ENCODE peak calls at places on chromosomes 12 and 14, in six cellular contexts. M, H, A, Z, G and U are unnamed samples.
A peak's percentile ranks its signal among the peaks of the same experiment; 100 is the strongest.

GRCh38 chr14:100825691-100826331 is at the start of gene MEG3:
- DNase-seq in M (peak; percentile 77), H (peak; percentile 41), A (no peak), Z (no peak), G (no peak), U (no peak)

GRCh38 chr12:118107026-118107425 is 3.2 kb upstream of the VSIG10 start:
- DNase-seq in M (no peak), H (no peak), A (no peak), Z (no peak), G (no peak), U (no peak)

GRCh38 chr14:81401420-81402122 is 1.4 kb upstream of the STON2 start:
- DNase-seq in M (no peak), H (no peak), A (no peak), Z (no peak), G (no peak), U (no peak)

GRCh38 chr14:104419865-104420458 is 159.6 kb upstream of the C14orf180 start:
- DNase-seq in M (no peak), H (no peak), A (no peak), Z (no peak), G (no peak), U (no peak)

GRCh38 chr12:12881495-12881894 is 9.9 kb upstream of the GPRC5A start:
- DNase-seq in M (no peak), H (no peak), A (no peak), Z (no peak), G (no peak), U (no peak)

GRCh38 chr12:65123435-65124063 is 2.4 kb upstream of the WIF1 start:
- DNase-seq in M (no peak), H (no peak), A (no peak), Z (no peak), G (peak; percentile 68), U (no peak)

GRCh38 chr14:50340945-50341344 is 28.8 kb downstream of the DMAC2L start:
- DNase-seq in M (no peak), H (no peak), A (no peak), Z (no peak), G (no peak), U (no peak)

GRCh38 chr14:91636604-91637003 is 95.3 kb downstream of the CATSPERB start:
- DNase-seq in M (no peak), H (no peak), A (no peak), Z (no peak), G (no peak), U (no peak)

GRCh38 chr12:65490193-65490592 is 211.7 kb downstream of the MSRB3 start:
- DNase-seq in M (no peak), H (no peak), A (no peak), Z (no peak), G (no peak), U (no peak)

GRCh38 chr12:48366131-48366530 is 15.4 kb upstream of the ZNF641 start:
- DNase-seq in M (no peak), H (no peak), A (no peak), Z (no peak), G (no peak), U (no peak)

GRCh38 chr14:64979336-64980074 is 7.2 kb upstream of the FNTB start:
- DNase-seq in M (no peak), H (no peak), A (no peak), Z (no peak), G (peak; percentile 21), U (no peak)

GRCh38 chr12:5185435-5186069 is 141.9 kb downstream of the KCNA5 start:
- DNase-seq in M (no peak), H (no peak), A (no peak), Z (no peak), G (no peak), U (no peak)

GRCh38 chr12:100234591-100235304 is 32.1 kb downstream of the DEPDC4 start:
- DNase-seq in M (no peak), H (no peak), A (no peak), Z (no peak), G (peak; percentile 46), U (no peak)

GRCh38 chr12:124829008-124829707 is 34.5 kb downstream of the SCARB1 start:
- DNase-seq in M (peak; percentile 3), H (no peak), A (no peak), Z (no peak), G (no peak), U (no peak)

GRCh38 chr12:17949558-17950141 is 140.3 kb downstream of the RERGL start:
- DNase-seq in M (no peak), H (no peak), A (no peak), Z (no peak), G (no peak), U (no peak)

GRCh38 chr12:49335118-49335954 is 1.7 kb downstream of the C1QL4 start:
- DNase-seq in M (no peak), H (no peak), A (no peak), Z (no peak), G (no peak), U (no peak)

GRCh38 chr14:33369972-33370371 is 431.3 kb downstream of the NPAS3 start:
- DNase-seq in M (no peak), H (no peak), A (no peak), Z (no peak), G (no peak), U (no peak)

GRCh38 chr14:53032161-53032803 is 81.4 kb upstream of the FERMT2 start:
- DNase-seq in M (no peak), H (no peak), A (no peak), Z (no peak), G (peak; percentile 59), U (no peak)

GRCh38 chr12:49089831-49090773 is 4.5 kb downstream of the DHH start:
- DNase-seq in M (peak; percentile 80), H (peak; percentile 37), A (peak; percentile 55), Z (no peak), G (peak; percentile 47), U (peak; percentile 18)

GRCh38 chr14:22213110-22213509 is 375.9 kb downstream of the DAD1 start:
- DNase-seq in M (no peak), H (no peak), A (no peak), Z (no peak), G (no peak), U (no peak)

GRCh38 chr12:98955284-98955683 is 310.2 kb downstream of the APAF1 start:
- DNase-seq in M (no peak), H (no peak), A (no peak), Z (no peak), G (peak; percentile 7), U (no peak)

GRCh38 chr14:35339761-35340406 is 47.7 kb downstream of the PSMA6 start:
- DNase-seq in M (peak; percentile 63), H (no peak), A (no peak), Z (no peak), G (no peak), U (no peak)

GRCh38 chr12:124109760-124110159 is 136.7 kb downstream of the ZNF664 start:
- DNase-seq in M (no peak), H (no peak), A (no peak), Z (no peak), G (no peak), U (no peak)

GRCh38 chr12:27965411-27965810 is 7.1 kb downstream of the PTHLH start:
- DNase-seq in M (no peak), H (no peak), A (no peak), Z (no peak), G (no peak), U (no peak)

GRCh38 chr14:44620106-44621019 is 113.3 kb upstream of the FSCB start:
- DNase-seq in M (no peak), H (no peak), A (no peak), Z (no peak), G (peak; percentile 1), U (no peak)

DNA sequence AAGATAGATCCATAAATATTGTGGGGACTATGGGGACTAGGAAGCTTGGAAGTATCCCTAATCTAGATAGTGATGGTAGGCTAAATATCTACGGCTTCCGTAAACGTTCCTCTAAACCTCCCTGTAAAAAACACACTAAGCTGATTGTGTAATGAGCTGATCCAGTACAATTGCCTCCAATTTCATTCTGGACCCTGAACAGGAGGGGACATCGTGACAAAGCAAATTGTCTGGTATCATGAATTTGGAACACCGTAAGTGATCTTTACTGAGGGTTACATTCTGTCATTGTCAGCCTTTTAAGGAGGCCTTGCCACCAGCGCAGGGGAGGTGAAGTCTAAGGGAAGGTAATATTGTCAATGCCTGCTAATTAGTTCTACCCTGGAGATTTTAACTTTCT is 514 bp upstream of the MGST1 start:
- DNase-seq in M (no peak), H (no peak), A (no peak), Z (no peak), G (no peak), U (no peak)
- H3K4me3 ChIP-seq in M (peak overlapping the region; percentile 58), H (no peak overlapping the region), A (no peak overlapping the region), Z (peak overlapping the region; percentile 43), G (peak overlapping the region; percentile 44), U (no peak overlapping the region)

GRCh38 chr14:93793555-93793954 is 5.3 kb upstream of the PRIMA1 start:
- DNase-seq in M (no peak), H (no peak), A (no peak), Z (no peak), G (no peak), U (no peak)

GRCh38 chr14:93789366-93790130 is 1.3 kb upstream of the PRIMA1 start:
- DNase-seq in M (no peak), H (peak; percentile 35), A (no peak), Z (no peak), G (peak; percentile 37), U (no peak)

GRCh38 chr14:93794756-93795155 is 6.5 kb upstream of the PRIMA1 start:
- DNase-seq in M (no peak), H (no peak), A (no peak), Z (no peak), G (no peak), U (no peak)

GRCh38 chr14:93790966-93791365 is 2.7 kb upstream of the PRIMA1 start:
- DNase-seq in M (no peak), H (no peak), A (no peak), Z (no peak), G (no peak), U (no peak)

GRCh38 chr14:93792391-93792790 is 4.1 kb upstream of the PRIMA1 start:
- DNase-seq in M (no peak), H (no peak), A (no peak), Z (no peak), G (no peak), U (no peak)
- H3K4me1 ChIP-seq in M (no peaks in the 10 kb centered on the region), H (peaks cover 26% of the 10 kb centered on the region), A (no peaks in the 10 kb centered on the region), Z (peaks cover 32% of the 10 kb centered on the region), G (peaks cover 12% of the 10 kb centered on the region), U (no peaks in the 10 kb centered on the region)

GRCh38 chr14:94447986-94448808 is 4.4 kb downstream of the SERPINA11 start:
- DNase-seq in M (peak; percentile 36), H (no peak), A (no peak), Z (no peak), G (no peak), U (no peak)

GRCh38 chr14:94449930-94450329 is 2.7 kb downstream of the SERPINA11 start:
- DNase-seq in M (no peak), H (no peak), A (no peak), Z (no peak), G (no peak), U (no peak)

GRCh38 chr14:94450722-94451090 is 1.9 kb downstream of the SERPINA11 start:
- DNase-seq in M (no peak), H (no peak), A (no peak), Z (no peak), G (no peak), U (no peak)

GRCh38 chr14:94451091-94451751 is 1.4 kb downstream of the SERPINA11 start:
- DNase-seq in M (no peak), H (no peak), A (no peak), Z (no peak), G (no peak), U (no peak)

GRCh38 chr14:94451826-94452225 is 774 bp downstream of the SERPINA11 start:
- DNase-seq in M (no peak), H (no peak), A (no peak), Z (no peak), G (no peak), U (no peak)
- H3K4me3 ChIP-seq in M (no peak overlapping the region), H (no peak overlapping the region), A (no peak overlapping the region), Z (no peak overlapping the region), G (no peak overlapping the region), U (no peak overlapping the region)

GRCh38 chr12:109944561-109944960 is 44.5 kb downstream of the TCHP start:
- DNase-seq in M (no peak), H (no peak), A (no peak), Z (no peak), G (no peak), U (no peak)
- H3K4me1 ChIP-seq in M (peaks cover 15% of the 10 kb centered on the region), H (no peaks in the 10 kb centered on the region), A (peaks cover 32% of the 10 kb centered on the region), Z (peaks cover 24% of the 10 kb centered on the region), G (peaks cover 25% of the 10 kb centered on the region), U (peaks cover 16% of the 10 kb centered on the region)